ENCODE peak calls at places on chromosomes 2 and 18, in four cellular contexts. P is AG09309, H is GM13976, Q is hypothalamus. T is an unnamed sample.
A peak's percentile ranks its signal among the peaks of the same experiment; 100 is the strongest.

GRCh38 chr2:67560818-67561221 is 163.7 kb downstream of the ETAA1 start:
- DNase-seq in P (no peak), H (no peak), Q (no peak), T (no peak)

GRCh38 chr2:229660951-229661350 is 53.4 kb downstream of the DNER start:
- DNase-seq in P (no peak), H (no peak), Q (no peak), T (peak; percentile 59)

GRCh38 chr2:121388371-121388770 is 103.4 kb upstream of the TFCP2L1 start:
- DNase-seq in P (no peak), H (no peak), Q (no peak), T (no peak)

GRCh38 chr2:118726821-118727220 is 120.6 kb downstream of the EN1 start:
- DNase-seq in P (no peak), H (no peak), Q (no peak), T (no peak)

GRCh38 chr2:46230115-46230571 is 67.1 kb upstream of the EPAS1 start:
- DNase-seq in P (no peak), H (no peak), Q (no peak), T (no peak)

GRCh38 chr2:10289891-10290290 is 12.8 kb upstream of the HPCAL1 start:
- DNase-seq in P (no peak), H (no peak), Q (no peak), T (peak; percentile 99)

GRCh38 chr2:62923242-62923641 is 127.4 kb upstream of the OTX1 start:
- DNase-seq in P (no peak), H (no peak), Q (no peak), T (no peak)

GRCh38 chr2:207819839-207820784 is 50.4 kb upstream of the FZD5 start:
- DNase-seq in P (no peak), H (no peak), Q (no peak), T (no peak)

GRCh38 chr2:177147834-177148233 is 64.8 kb upstream of the HNRNPA3 start:
- DNase-seq in P (no peak), H (no peak), Q (no peak), T (no peak)

GRCh38 chr2:119112770-119113488 is 45.6 kb downstream of the C1QL2 start:
- DNase-seq in P (no peak), H (no peak), Q (no peak), T (no peak)

GRCh38 chr2:11749646-11750349 is 3.4 kb downstream of the LPIN1 start:
- DNase-seq in P (no peak), H (peak; percentile 49), Q (no peak), T (peak; percentile 59)

GRCh38 chr2:234967201-234967873 is 15.5 kb downstream of the SH3BP4 start:
- DNase-seq in P (no peak), H (no peak), Q (no peak), T (no peak)

GRCh38 chr2:178056345-178056744 is 16.2 kb downstream of the PDE11A start:
- DNase-seq in P (no peak), H (no peak), Q (no peak), T (no peak)

GRCh38 chr2:191190439-191190838 is 39.6 kb upstream of the STAT4 start:
- DNase-seq in P (no peak), H (no peak), Q (no peak), T (no peak)

GRCh38 chr2:190853659-190854386 is 26.8 kb upstream of the GLS start:
- DNase-seq in P (no peak), H (peak; percentile 40), Q (no peak), T (no peak)

GRCh38 chr2:85215074-85216050 is 82.2 kb downstream of the TCF7L1 start:
- DNase-seq in P (peak; percentile 80), H (no peak), Q (peak; percentile 49), T (peak; percentile 84)

GRCh38 chr2:120447122-120447785 is 101.3 kb downstream of the INHBB start:
- DNase-seq in P (no peak), H (no peak), Q (no peak), T (no peak)

GRCh38 chr2:6913415-6914157 is 3.6 kb upstream of the RNF144A start:
- DNase-seq in P (no peak), H (no peak), Q (no peak), T (no peak)

GRCh38 chr18:51668632-51669031 is 471.2 kb upstream of the MEX3C start:
- DNase-seq in P (no peak), H (no peak), Q (no peak), T (no peak)

GRCh38 chr18:13377496-13377895 is 158.9 kb downstream of the LDLRAD4 start:
- DNase-seq in P (no peak), H (no peak), Q (no peak), T (peak; percentile 75)

GRCh38 chr2:2912731-2913130 is 464.9 kb downstream of the EIPR1 start:
- DNase-seq in P (no peak), H (no peak), Q (no peak), T (no peak)

GRCh38 chr2:8380026-8380425 is 301.8 kb upstream of the ID2 start:
- DNase-seq in P (no peak), H (no peak), Q (no peak), T (no peak)

GRCh38 chr2:210286123-210286680 is 28.8 kb downstream of the MYL1 start:
- DNase-seq in P (no peak), H (no peak), Q (no peak), T (no peak)

GRCh38 chr2:46073540-46074018 is 223.6 kb upstream of the EPAS1 start:
- DNase-seq in P (peak; percentile 97), H (no peak), Q (no peak), T (peak; percentile 99)

GRCh38 chr2:226295123-226295522 is 504.5 kb downstream of the IRS1 start:
- DNase-seq in P (no peak), H (no peak), Q (no peak), T (no peak)

GRCh38 chr2:216696751-216697560 is 1.6 kb upstream of the IGFBP5 start:
- DNase-seq in P (no peak), H (no peak), Q (no peak), T (peak; percentile 57)

GRCh38 chr2:168156661-168157060 is 90.7 kb downstream of the STK39 start:
- DNase-seq in P (peak; percentile 76), H (no peak), Q (no peak), T (peak; percentile 69)

GRCh38 chr2:69026026-69026425 is 13.0 kb downstream of the ANTXR1 start:
- DNase-seq in P (no peak), H (peak; percentile 53), Q (no peak), T (peak; percentile 56)

GRCh38 chr2:20077411-20077940 is 26.0 kb upstream of the LAPTM4A start:
- DNase-seq in P (no peak), H (no peak), Q (no peak), T (no peak)

GRCh38 chr2:27489118-27489497 is 435 bp downstream of the IFT172 start:
- DNase-seq in P (no peak), H (no peak), Q (no peak), T (peak; percentile 33)

GRCh38 chr2:242010567-242011513 is 141.3 kb downstream of the RTP5 start:
- DNase-seq in P (no peak), H (no peak), Q (no peak), T (peak; percentile 7)

GRCh38 chr2:147577323-147578014 is 267.4 kb upstream of the ACVR2A start:
- DNase-seq in P (no peak), H (no peak), Q (no peak), T (no peak)

GRCh38 chr2:118539290-118539689 is 308.2 kb downstream of the EN1 start:
- DNase-seq in P (peak; percentile 8), H (no peak), Q (no peak), T (peak; percentile 41)

T was measured in RPMI7951.